ENCODE peak calls at places on chromosome 1, in eight cellular contexts. One of them, this sample, is unnamed.

GRCh38 chr1:222455188-222455879 is 92.6 kb downstream of the HHIPL2 start:
- DNase-seq in activated B cell treated with CpG ODN at 0.5 μM for 24 hours: peak; percentile 63
- DNase-seq in NCI-H1417 treated with DMSO at 0.1 percent for 48 hours: peak; percentile 56
- DNase-seq in EH: peak; percentile 92
- DNase-seq in T-helper 2 cell: peak; percentile 73
- DNase-seq in activated CD8-positive, alpha-beta memory T cell treated with anti-CD3 and anti-CD28 coated beads for 48 hours: peak; percentile 46
- DNase-seq in ACHN: peak; percentile 80
- DNase-seq in H9: peak; percentile 82
- DNase-seq in this sample: peak; percentile 90

GRCh38 chr1:43836267-43836951 is 97.2 kb upstream of the ARTN start:
- DNase-seq in activated B cell treated with CpG ODN at 0.5 μM for 24 hours: peak; percentile 37
- DNase-seq in NCI-H1417 treated with DMSO at 0.1 percent for 48 hours: peak; percentile 82
- DNase-seq in EH: no peak
- DNase-seq in T-helper 2 cell: peak; percentile 27
- DNase-seq in activated CD8-positive, alpha-beta memory T cell treated with anti-CD3 and anti-CD28 coated beads for 48 hours: peak; percentile 9
- DNase-seq in ACHN: peak; percentile 28
- DNase-seq in H9: no peak
- DNase-seq in this sample: peak; percentile 80

GRCh38 chr1:203607169-203607873 is 19.3 kb upstream of the ATP2B4 start:
- DNase-seq in activated B cell treated with CpG ODN at 0.5 μM for 24 hours: no peak
- DNase-seq in NCI-H1417 treated with DMSO at 0.1 percent for 48 hours: no peak
- DNase-seq in EH: peak; percentile 97
- DNase-seq in T-helper 2 cell: peak; percentile 23
- DNase-seq in activated CD8-positive, alpha-beta memory T cell treated with anti-CD3 and anti-CD28 coated beads for 48 hours: no peak
- DNase-seq in ACHN: peak; percentile 81
- DNase-seq in H9: no peak
- DNase-seq in this sample: peak; percentile 55

GRCh38 chr1:204203206-204203767 is 7.0 kb upstream of the KISS1 start:
- DNase-seq in activated B cell treated with CpG ODN at 0.5 μM for 24 hours: no peak
- DNase-seq in NCI-H1417 treated with DMSO at 0.1 percent for 48 hours: no peak
- DNase-seq in EH: peak; percentile 22
- DNase-seq in T-helper 2 cell: no peak
- DNase-seq in activated CD8-positive, alpha-beta memory T cell treated with anti-CD3 and anti-CD28 coated beads for 48 hours: no peak
- DNase-seq in ACHN: peak; percentile 28
- DNase-seq in H9: no peak
- DNase-seq in this sample: no peak

GRCh38 chr1:43597721-43598120 is 52.2 kb upstream of the KDM4A start:
- DNase-seq in activated B cell treated with CpG ODN at 0.5 μM for 24 hours: no peak
- DNase-seq in NCI-H1417 treated with DMSO at 0.1 percent for 48 hours: no peak
- DNase-seq in EH: no peak
- DNase-seq in T-helper 2 cell: no peak
- DNase-seq in activated CD8-positive, alpha-beta memory T cell treated with anti-CD3 and anti-CD28 coated beads for 48 hours: no peak
- DNase-seq in ACHN: no peak
- DNase-seq in H9: no peak
- DNase-seq in this sample: no peak

GRCh38 chr1:119947468-119947867 is 51.2 kb upstream of the ADAM30 start:
- DNase-seq in activated B cell treated with CpG ODN at 0.5 μM for 24 hours: no peak
- DNase-seq in NCI-H1417 treated with DMSO at 0.1 percent for 48 hours: no peak
- DNase-seq in EH: peak; percentile 91
- DNase-seq in T-helper 2 cell: no peak
- DNase-seq in activated CD8-positive, alpha-beta memory T cell treated with anti-CD3 and anti-CD28 coated beads for 48 hours: no peak
- DNase-seq in ACHN: no peak
- DNase-seq in H9: no peak
- DNase-seq in this sample: no peak

GRCh38 chr1:72540674-72541073 is 258.3 kb upstream of the NEGR1 start:
- DNase-seq in activated B cell treated with CpG ODN at 0.5 μM for 24 hours: no peak
- DNase-seq in NCI-H1417 treated with DMSO at 0.1 percent for 48 hours: no peak
- DNase-seq in EH: no peak
- DNase-seq in T-helper 2 cell: no peak
- DNase-seq in activated CD8-positive, alpha-beta memory T cell treated with anti-CD3 and anti-CD28 coated beads for 48 hours: no peak
- DNase-seq in ACHN: no peak
- DNase-seq in H9: no peak
- DNase-seq in this sample: no peak

GRCh38 chr1:41380979-41381690 is 19.9 kb downstream of the FOXO6 start:
- DNase-seq in activated B cell treated with CpG ODN at 0.5 μM for 24 hours: no peak
- DNase-seq in NCI-H1417 treated with DMSO at 0.1 percent for 48 hours: peak; percentile 92
- DNase-seq in EH: no peak
- DNase-seq in T-helper 2 cell: no peak
- DNase-seq in activated CD8-positive, alpha-beta memory T cell treated with anti-CD3 and anti-CD28 coated beads for 48 hours: no peak
- DNase-seq in ACHN: no peak
- DNase-seq in H9: no peak
- DNase-seq in this sample: peak; percentile 59

GRCh38 chr1:6028042-6028895 is 17.4 kb upstream of the KCNAB2 start:
- DNase-seq in activated B cell treated with CpG ODN at 0.5 μM for 24 hours: peak; percentile 37
- DNase-seq in NCI-H1417 treated with DMSO at 0.1 percent for 48 hours: no peak
- DNase-seq in EH: no peak
- DNase-seq in T-helper 2 cell: peak; percentile 33
- DNase-seq in activated CD8-positive, alpha-beta memory T cell treated with anti-CD3 and anti-CD28 coated beads for 48 hours: peak; percentile 23
- DNase-seq in ACHN: no peak
- DNase-seq in H9: no peak
- DNase-seq in this sample: no peak

GRCh38 chr1:98962156-98962555 is 42.5 kb downstream of the PLPPR5 start:
- DNase-seq in activated B cell treated with CpG ODN at 0.5 μM for 24 hours: no peak
- DNase-seq in NCI-H1417 treated with DMSO at 0.1 percent for 48 hours: no peak
- DNase-seq in EH: peak; percentile 38
- DNase-seq in T-helper 2 cell: no peak
- DNase-seq in activated CD8-positive, alpha-beta memory T cell treated with anti-CD3 and anti-CD28 coated beads for 48 hours: no peak
- DNase-seq in ACHN: no peak
- DNase-seq in H9: no peak
- DNase-seq in this sample: no peak

GRCh38 chr1:67019600-67020136 is 34.3 kb downstream of the SLC35D1 start:
- DNase-seq in activated B cell treated with CpG ODN at 0.5 μM for 24 hours: no peak
- DNase-seq in NCI-H1417 treated with DMSO at 0.1 percent for 48 hours: no peak
- DNase-seq in EH: peak; percentile 94
- DNase-seq in T-helper 2 cell: no peak
- DNase-seq in activated CD8-positive, alpha-beta memory T cell treated with anti-CD3 and anti-CD28 coated beads for 48 hours: no peak
- DNase-seq in ACHN: no peak
- DNase-seq in H9: peak; percentile 43
- DNase-seq in this sample: no peak

GRCh38 chr1:18630511-18631495 is at the start of gene PAX7:
- DNase-seq in activated B cell treated with CpG ODN at 0.5 μM for 24 hours: no peak
- DNase-seq in NCI-H1417 treated with DMSO at 0.1 percent for 48 hours: no peak
- DNase-seq in EH: no peak
- DNase-seq in T-helper 2 cell: no peak
- DNase-seq in activated CD8-positive, alpha-beta memory T cell treated with anti-CD3 and anti-CD28 coated beads for 48 hours: no peak
- DNase-seq in ACHN: no peak
- DNase-seq in H9: peak; percentile 93
- DNase-seq in this sample: no peak

GRCh38 chr1:15797614-15798390 is 9.6 kb downstream of the UQCRHL start:
- DNase-seq in activated B cell treated with CpG ODN at 0.5 μM for 24 hours: no peak
- DNase-seq in NCI-H1417 treated with DMSO at 0.1 percent for 48 hours: no peak
- DNase-seq in EH: peak; percentile 42
- DNase-seq in T-helper 2 cell: no peak
- DNase-seq in activated CD8-positive, alpha-beta memory T cell treated with anti-CD3 and anti-CD28 coated beads for 48 hours: no peak
- DNase-seq in ACHN: peak; percentile 66
- DNase-seq in H9: no peak
- DNase-seq in this sample: no peak